ENCODE peak calls at places on chromosomes 4 and X, in five cellular contexts. One of them, this sample, is unnamed.

GRCh38 chr4:73662709-73663546 is 42.7 kb upstream of the RASSF6 start:
- DNase-seq in lung: no peak
- DNase-seq in MM.1S: peak; percentile 20
- DNase-seq in Caco-2: no peak
- DNase-seq in cardiac fibroblast: peak; percentile 93
- DNase-seq in this sample: peak; percentile 64

GRCh38 chr4:142645478-142646108 is 200.5 kb downstream of the INPP4B start:
- DNase-seq in Caco-2: no peak
- DNase-seq in MM.1S: peak; percentile 8
- DNase-seq in cardiac fibroblast: peak; percentile 16
- DNase-seq in lung: no peak
- DNase-seq in this sample: no peak

GRCh38 chr4:118280501-118281218 is 72.1 kb downstream of the PRSS12 start:
- DNase-seq in MM.1S: peak; percentile 49
- DNase-seq in cardiac fibroblast: peak; percentile 87
- DNase-seq in Caco-2: peak; percentile 47
- DNase-seq in lung: peak; percentile 68
- DNase-seq in this sample: peak; percentile 83

GRCh38 chr4:768995-769394 is 56.9 kb downstream of the CPLX1 start:
- DNase-seq in lung: no peak
- DNase-seq in Caco-2: no peak
- DNase-seq in cardiac fibroblast: no peak
- DNase-seq in MM.1S: no peak
- DNase-seq in this sample: no peak

GRCh38 chrX:108090474-108091265 is 672 bp downstream of the PSMD10 start:
- DNase-seq in cardiac fibroblast: peak; percentile 54
- DNase-seq in lung: no peak
- DNase-seq in Caco-2: no peak
- DNase-seq in MM.1S: no peak
- DNase-seq in this sample: no peak

GRCh38 chr4:71460368-71460767 is 121.5 kb downstream of the SLC4A4 start:
- DNase-seq in cardiac fibroblast: no peak
- DNase-seq in lung: no peak
- DNase-seq in Caco-2: no peak
- DNase-seq in MM.1S: no peak
- DNase-seq in this sample: no peak

GRCh38 chr4:79294064-79294463 is 31.8 kb downstream of the NAA11 start:
- DNase-seq in Caco-2: peak; percentile 28
- DNase-seq in MM.1S: no peak
- DNase-seq in lung: no peak
- DNase-seq in cardiac fibroblast: peak; percentile 8
- DNase-seq in this sample: no peak

GRCh38 chr4:169062861-169063197 is 52.8 kb upstream of the CBR4 start:
- DNase-seq in cardiac fibroblast: peak; percentile 18
- DNase-seq in MM.1S: no peak
- DNase-seq in Caco-2: no peak
- DNase-seq in lung: no peak
- DNase-seq in this sample: no peak

GRCh38 chrX:18448416-18448815 is 23.0 kb downstream of the CDKL5 start:
- DNase-seq in lung: no peak
- DNase-seq in cardiac fibroblast: no peak
- DNase-seq in MM.1S: no peak
- DNase-seq in Caco-2: no peak
- DNase-seq in this sample: peak; percentile 29

GRCh38 chrX:70168238-70169188 is 8.8 kb upstream of the DGAT2L6 start:
- DNase-seq in Caco-2: peak; percentile 25
- DNase-seq in cardiac fibroblast: peak; percentile 75
- DNase-seq in lung: no peak
- DNase-seq in MM.1S: no peak
- DNase-seq in this sample: peak; percentile 16

GRCh38 chrX:15151267-15152196 is 118.4 kb downstream of the ASB9 start:
- DNase-seq in cardiac fibroblast: no peak
- DNase-seq in MM.1S: no peak
- DNase-seq in Caco-2: no peak
- DNase-seq in lung: no peak
- DNase-seq in this sample: no peak

GRCh38 chr4:25862411-25863346 is at the start of gene SEL1L3:
- DNase-seq in cardiac fibroblast: no peak
- DNase-seq in lung: peak; percentile 62
- DNase-seq in MM.1S: peak; percentile 56
- DNase-seq in Caco-2: peak; percentile 73
- DNase-seq in this sample: no peak

GRCh38 chr4:26995316-26995715 is 134.7 kb downstream of the STIM2 start:
- DNase-seq in cardiac fibroblast: no peak
- DNase-seq in MM.1S: no peak
- DNase-seq in Caco-2: no peak
- DNase-seq in lung: no peak
- DNase-seq in this sample: no peak

DNA sequence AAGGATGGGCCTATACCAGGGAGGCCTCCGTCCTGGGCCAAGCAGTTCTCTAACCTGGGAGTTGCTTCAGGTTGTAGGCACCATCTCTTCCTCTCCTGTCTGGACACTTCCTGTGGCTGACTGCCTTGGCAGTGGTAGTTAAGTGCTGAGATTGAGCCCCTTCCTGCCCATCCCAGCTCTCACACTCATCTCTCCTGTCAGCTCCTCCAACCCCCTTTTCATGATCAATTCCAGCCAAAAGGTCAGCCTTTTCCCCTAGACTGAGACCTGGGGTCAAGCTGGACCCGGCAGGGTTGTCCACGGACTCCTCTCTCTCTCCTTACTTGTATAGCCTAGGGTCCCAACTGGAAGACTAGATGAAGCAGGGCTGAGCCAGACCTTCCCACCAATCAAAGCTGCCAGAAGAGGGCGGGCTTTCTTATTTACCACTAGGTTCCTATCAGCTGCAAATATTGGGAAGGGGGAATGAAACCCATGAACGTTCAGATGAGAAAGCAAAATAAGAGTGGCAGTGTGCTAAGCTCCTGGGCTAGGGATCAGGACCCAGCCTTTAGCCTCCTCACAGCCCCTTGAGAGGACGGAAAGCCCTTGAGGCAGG is 34.5 kb downstream of the KDM5C start:
- DNase-seq in MM.1S: no peak
- DNase-seq in lung: no peak
- DNase-seq in Caco-2: peak; percentile 30
- DNase-seq in cardiac fibroblast: peak; percentile 2
- DNase-seq in this sample: no peak
- TF ChIP-seq CTCF in MM.1S: no peak
- TF ChIP-seq CTCF in lung: no peak
- TF ChIP-seq CTCF in Caco-2: no peak
- TF ChIP-seq CTCF in cardiac fibroblast: no peak
- TF ChIP-seq CTCF in this sample: peak; percentile 32

GRCh38 chr4:140995058-140995457 is 138.2 kb downstream of the RNF150 start:
- DNase-seq in MM.1S: no peak
- DNase-seq in Caco-2: no peak
- DNase-seq in lung: no peak
- DNase-seq in cardiac fibroblast: no peak
- DNase-seq in this sample: peak; percentile 46

GRCh38 chr4:140989944-140990343 is 143.3 kb downstream of the RNF150 start:
- DNase-seq in lung: no peak
- DNase-seq in MM.1S: no peak
- DNase-seq in cardiac fibroblast: no peak
- DNase-seq in Caco-2: no peak
- DNase-seq in this sample: no peak

GRCh38 chr4:140996757-140997156 is 136.5 kb downstream of the RNF150 start:
- DNase-seq in lung: no peak
- DNase-seq in MM.1S: no peak
- DNase-seq in Caco-2: no peak
- DNase-seq in cardiac fibroblast: peak; percentile 51
- DNase-seq in this sample: peak; percentile 96

GRCh38 chr4:140993350-140993749 is 139.9 kb downstream of the RNF150 start:
- DNase-seq in Caco-2: no peak
- DNase-seq in cardiac fibroblast: peak; percentile 11
- DNase-seq in lung: no peak
- DNase-seq in MM.1S: no peak
- DNase-seq in this sample: no peak

DNA sequence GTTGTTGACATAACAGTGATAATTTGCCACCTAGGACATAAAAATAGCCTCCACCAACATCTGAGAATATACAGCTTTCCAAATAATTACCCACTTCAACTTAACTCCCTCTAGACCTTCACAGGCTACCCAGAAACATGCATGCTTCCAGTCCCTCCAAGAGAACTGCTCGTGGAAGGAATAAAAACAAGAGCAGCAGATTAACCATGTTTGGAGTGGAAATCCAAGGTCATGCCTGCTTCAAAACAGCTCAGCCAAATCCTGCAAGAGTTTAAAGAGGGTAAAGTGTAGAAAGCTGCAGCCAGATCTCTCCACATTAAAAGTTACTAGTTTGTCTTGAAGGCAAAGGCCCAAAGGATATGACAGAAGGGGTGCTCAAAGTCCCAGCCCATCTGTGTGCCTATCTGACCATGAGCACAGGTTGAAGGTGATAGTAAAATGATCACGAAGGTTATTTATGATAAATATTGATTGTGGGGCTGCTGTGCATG is 139.3 kb downstream of the RNF150 start:
- DNase-seq in lung: no peak
- DNase-seq in MM.1S: no peak
- DNase-seq in Caco-2: no peak
- DNase-seq in cardiac fibroblast: no peak
- DNase-seq in this sample: no peak
- H3K4me3 ChIP-seq in lung: no peak overlapping the region
- H3K4me3 ChIP-seq in MM.1S: no peak overlapping the region
- H3K4me3 ChIP-seq in Caco-2: no peak overlapping the region
- H3K4me3 ChIP-seq in cardiac fibroblast: no peak overlapping the region
- H3K4me3 ChIP-seq in this sample: no peak overlapping the region

GRCh38 chrX:150767045-150767395 is 73.8 kb downstream of the MTMR1 start:
- DNase-seq in MM.1S: no peak
- DNase-seq in cardiac fibroblast: peak; percentile 42
- DNase-seq in lung: no peak
- DNase-seq in Caco-2: no peak
- DNase-seq in this sample: no peak

GRCh38 chrX:150765782-150766350 is 72.7 kb downstream of the MTMR1 start:
- DNase-seq in lung: no peak
- DNase-seq in MM.1S: no peak
- DNase-seq in Caco-2: no peak
- DNase-seq in cardiac fibroblast: no peak
- DNase-seq in this sample: no peak

GRCh38 chrX:150765237-150765636 is 72.0 kb downstream of the MTMR1 start:
- DNase-seq in Caco-2: no peak
- DNase-seq in lung: no peak
- DNase-seq in MM.1S: no peak
- DNase-seq in cardiac fibroblast: no peak
- DNase-seq in this sample: no peak

GRCh38 chrX:150767475-150768131 is 74.4 kb downstream of the MTMR1 start:
- DNase-seq in MM.1S: no peak
- DNase-seq in lung: no peak
- DNase-seq in cardiac fibroblast: peak; percentile 84
- DNase-seq in Caco-2: no peak
- DNase-seq in this sample: peak; percentile 57

DNA sequence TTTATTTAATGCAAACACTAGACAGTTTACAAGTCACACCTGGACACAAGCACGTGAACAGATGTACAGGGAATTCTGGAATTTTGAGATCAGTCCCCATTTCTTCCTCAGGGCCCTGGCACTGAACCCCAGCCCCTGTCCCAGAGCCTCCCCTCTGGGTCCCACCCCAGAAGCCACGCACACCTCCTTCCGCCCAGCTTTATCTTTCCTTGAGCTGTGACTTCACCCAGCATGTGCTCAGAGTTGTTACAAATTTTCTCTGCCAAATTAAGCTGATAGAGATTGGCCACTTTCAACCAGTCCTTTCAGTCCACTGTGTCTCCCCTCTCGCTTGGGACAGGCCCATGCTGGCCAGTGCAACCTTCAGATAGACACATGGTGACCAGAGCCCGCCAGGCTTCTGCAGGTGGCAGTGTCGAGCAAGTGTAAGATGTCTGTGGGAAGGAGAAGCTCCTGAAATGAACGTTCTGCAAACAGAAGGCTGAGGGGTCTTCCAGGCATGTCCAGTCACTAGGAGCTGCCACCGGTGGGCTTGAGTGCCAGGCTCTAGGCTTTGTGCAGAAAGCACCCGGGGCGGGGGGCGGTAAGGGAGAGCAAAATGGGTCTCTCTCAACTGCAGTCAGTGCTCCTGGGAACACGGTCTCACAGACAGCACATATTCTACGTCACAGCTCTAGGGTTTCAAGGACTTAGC is 73.3 kb downstream of the MTMR1 start:
- DNase-seq in MM.1S: no peak
- DNase-seq in lung: no peak
- DNase-seq in Caco-2: peak; percentile 10
- DNase-seq in cardiac fibroblast: no peak
- DNase-seq in this sample: no peak
- TF ChIP-seq CTCF in MM.1S: no peak
- TF ChIP-seq CTCF in lung: no peak
- TF ChIP-seq CTCF in Caco-2: no peak
- TF ChIP-seq CTCF in cardiac fibroblast: no peak
- TF ChIP-seq CTCF in this sample: no peak

DNA sequence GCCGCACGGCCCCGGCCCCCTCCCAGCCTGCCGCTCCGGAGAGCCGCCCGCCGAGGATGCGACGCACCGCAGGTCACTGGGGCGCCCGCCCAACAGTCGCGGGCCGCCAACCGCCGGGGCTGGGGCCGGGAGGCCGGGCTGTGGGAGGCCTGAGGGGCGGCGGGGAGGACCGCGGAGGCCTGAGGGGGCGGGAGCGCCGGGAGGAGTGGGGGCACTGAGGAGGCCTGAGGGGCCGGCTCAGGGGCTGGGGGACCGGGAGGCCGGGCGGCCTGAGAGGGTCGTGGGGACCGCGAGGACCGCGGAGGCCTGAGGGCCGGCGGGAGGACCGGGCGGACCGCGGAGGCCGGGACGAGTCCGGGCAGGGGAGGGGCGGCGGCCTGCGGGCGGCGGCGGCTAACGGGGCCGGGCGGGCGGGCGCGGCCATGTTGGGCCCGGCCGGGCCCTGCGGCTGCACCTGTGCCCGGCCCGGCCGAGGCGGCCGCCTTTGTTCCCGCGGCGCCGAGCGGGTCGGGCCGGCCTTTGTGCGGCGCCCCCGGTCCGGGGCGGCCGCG is 353 bp downstream of the NSD2 start:
- DNase-seq in MM.1S: peak; percentile 18
- DNase-seq in Caco-2: peak; percentile 65
- DNase-seq in cardiac fibroblast: no peak
- DNase-seq in lung: no peak
- DNase-seq in this sample: no peak
- H3K4me3 ChIP-seq in MM.1S: peak overlapping the region; percentile 93
- H3K4me3 ChIP-seq in Caco-2: peak overlapping the region; percentile 47
- H3K4me3 ChIP-seq in cardiac fibroblast: peak overlapping the region; percentile 51
- H3K4me3 ChIP-seq in lung: peak overlapping the region; percentile 88
- H3K4me3 ChIP-seq in this sample: peak overlapping the region; percentile 74

GRCh38 chr4:12679217-12679616 is 804.9 kb downstream of the RAB28 start:
- DNase-seq in cardiac fibroblast: peak; percentile 11
- DNase-seq in lung: no peak
- DNase-seq in Caco-2: peak; percentile 15
- DNase-seq in MM.1S: no peak
- DNase-seq in this sample: no peak
- TF ChIP-seq CTCF in cardiac fibroblast: peak; percentile 23
- TF ChIP-seq CTCF in lung: no peak
- TF ChIP-seq CTCF in Caco-2: peak; percentile 54
- TF ChIP-seq CTCF in MM.1S: peak; percentile 59
- TF ChIP-seq CTCF in this sample: peak; percentile 16

GRCh38 chr4:126346654-126347053 is 1031.9 kb downstream of the FAT4 start:
- DNase-seq in lung: no peak
- DNase-seq in cardiac fibroblast: no peak
- DNase-seq in MM.1S: no peak
- DNase-seq in Caco-2: no peak
- DNase-seq in this sample: no peak
- H3K4me3 ChIP-seq in lung: no peak overlapping the region
- H3K4me3 ChIP-seq in cardiac fibroblast: no peak overlapping the region
- H3K4me3 ChIP-seq in MM.1S: no peak overlapping the region
- H3K4me3 ChIP-seq in Caco-2: no peak overlapping the region
- H3K4me3 ChIP-seq in this sample: no peak overlapping the region